ENCODE peak calls at places on chromosomes 1 and 21, in nine cellular contexts. Q is IMR-90, D is heart right ventricle, R is lower lobe of right lung, J is upper lobe of right lung, I is endodermal cell, O is esophagus muscularis mucosa, N is tibial nerve, P is heart left ventricle. Y is an unnamed sample.

GRCh38 chr1:222919478-222919865 is 104.6 kb downstream of the DISP1 start:
- DNase-seq in O (no peak), Q (peak; percentile 83), J (no peak), N (no peak), P (no peak), R (no peak), D (no peak), I (no peak), Y (no peak)

GRCh38 chr21:44802396-44803153 is 955 bp upstream of the UBE2G2 start:
- DNase-seq in D (no peak), O (no peak), J (no peak), N (no peak), Q (no peak), P (no peak), I (peak; percentile 72), R (no peak), Y (no peak)

GRCh38 chr21:42991992-42992740 is 17.8 kb downstream of the PKNOX1 start:
- DNase-seq in Q (peak; percentile 97), J (peak; percentile 67), I (peak; percentile 64), D (peak; percentile 37), N (no peak), R (peak; percentile 56), P (no peak), O (peak; percentile 93), Y (no peak)

GRCh38 chr21:16534408-16535099 is 804.8 kb downstream of the USP25 start:
- DNase-seq in R (no peak), D (peak; percentile 63), Q (peak; percentile 32), J (no peak), P (peak; percentile 70), N (peak; percentile 67), I (no peak), O (peak; percentile 92), Y (no peak)

GRCh38 chr1:40372658-40373322 is 737 bp upstream of the SMAP2 start:
- DNase-seq in J (no peak), R (no peak), I (no peak), Q (no peak), N (no peak), D (no peak), O (no peak), P (no peak), Y (no peak)

GRCh38 chr1:151458936-151459330 is 361 bp downstream of the POGZ start:
- DNase-seq in R (peak; percentile 82), N (peak; percentile 29), J (peak; percentile 84), P (peak; percentile 78), O (no peak), Q (peak; percentile 63), D (peak; percentile 66), I (peak; percentile 90), Y (peak; percentile 38)

GRCh38 chr21:29626787-29627470 is 312.9 kb downstream of the GRIK1 start:
- DNase-seq in R (no peak), Q (no peak), I (no peak), P (no peak), O (no peak), N (no peak), J (no peak), D (no peak), Y (no peak)

GRCh38 chr1:209820986-209821385 is 6.8 kb upstream of the UTP25 start:
- DNase-seq in D (no peak), R (no peak), P (no peak), I (no peak), O (no peak), Q (no peak), J (no peak), N (no peak), Y (no peak)

GRCh38 chr1:162029205-162029604 is 5.5 kb upstream of the OLFML2B start:
- DNase-seq in I (no peak), N (no peak), J (no peak), O (no peak), Q (no peak), P (no peak), R (no peak), D (no peak), Y (no peak)

GRCh38 chr21:42580076-42580792 is 66.6 kb downstream of the SLC37A1 start:
- DNase-seq in O (no peak), I (no peak), D (no peak), Q (no peak), R (no peak), J (no peak), P (no peak), N (no peak), Y (no peak)

GRCh38 chr1:83805921-83806320 is 193.0 kb downstream of the TTLL7 start:
- DNase-seq in D (no peak), P (no peak), R (no peak), O (no peak), I (no peak), Q (no peak), N (no peak), J (no peak), Y (no peak)

GRCh38 chr1:95018602-95019369 is 54.0 kb downstream of the ALG14 start:
- DNase-seq in I (no peak), Q (peak; percentile 69), P (no peak), D (no peak), J (no peak), N (no peak), R (no peak), O (peak; percentile 14), Y (no peak)

GRCh38 chr1:230424440-230425251 is 1.5 kb downstream of the PGBD5 start:
- DNase-seq in N (no peak), D (no peak), J (no peak), Q (no peak), R (no peak), P (no peak), I (peak; percentile 84), O (peak; percentile 79), Y (no peak)
- H3K4me3 ChIP-seq in N (peak overlapping the region; percentile 16), D (peak overlapping the region; percentile 45), J (peak overlapping the region; percentile 34), Q (no peak overlapping the region), R (peak overlapping the region; percentile 41), P (peak overlapping the region; percentile 9), I (peak overlapping the region; percentile 72), O (peak overlapping the region; percentile 40), Y (no peak overlapping the region)

DNA sequence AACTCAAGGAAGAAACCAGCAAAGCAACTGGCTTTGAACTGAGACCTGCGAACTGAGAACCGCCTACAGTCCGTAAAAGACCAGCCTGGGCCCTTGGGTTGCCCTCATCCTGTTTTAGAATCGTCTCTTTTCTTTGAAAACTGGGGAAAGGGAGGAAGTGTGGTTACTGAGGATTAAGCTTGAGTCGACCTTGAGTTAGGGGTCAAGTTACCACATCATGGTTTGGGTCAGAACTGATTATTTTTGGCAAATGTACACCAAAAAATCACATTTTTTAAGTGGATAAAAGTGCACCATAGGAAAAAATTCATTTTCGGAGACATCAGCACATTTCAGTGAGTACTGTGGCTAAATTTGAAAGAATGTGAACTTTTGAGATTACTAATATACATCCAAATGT is 76.9 kb upstream of the KAZN start:
- DNase-seq in P (no peak), D (no peak), I (peak; percentile 10), R (no peak), J (no peak), O (no peak), N (no peak), Q (no peak), Y (no peak)
- H3K27ac ChIP-seq in P (no peak overlapping the region), D (no peak overlapping the region), I (no peak overlapping the region), R (peak overlapping the region; percentile 61), J (peak overlapping the region; percentile 42), O (peak overlapping the region; percentile 55), N (peak overlapping the region; percentile 69), Q (peak overlapping the region; percentile 68), Y (no peak overlapping the region)

GRCh38 chr1:29655145-29655544 is 418.8 kb downstream of the PTPRU start:
- DNase-seq in D (no peak), P (no peak), I (peak; percentile 17), R (no peak), J (no peak), N (no peak), O (peak; percentile 62), Q (no peak), Y (no peak)

GRCh38 chr1:29657816-29658215 is 421.5 kb downstream of the PTPRU start:
- DNase-seq in J (no peak), O (peak; percentile 34), N (no peak), R (no peak), D (no peak), Q (no peak), I (peak; percentile 5), P (no peak), Y (peak; percentile 42)

GRCh38 chr1:29653886-29654450 is 417.6 kb downstream of the PTPRU start:
- DNase-seq in N (no peak), P (peak; percentile 15), Q (no peak), R (no peak), J (no peak), I (peak; percentile 16), O (peak; percentile 75), D (no peak), Y (no peak)

GRCh38 chr1:29658688-29659087 is 422.4 kb downstream of the PTPRU start:
- DNase-seq in O (no peak), J (no peak), P (no peak), R (no peak), N (no peak), D (no peak), I (no peak), Q (no peak), Y (no peak)

DNA sequence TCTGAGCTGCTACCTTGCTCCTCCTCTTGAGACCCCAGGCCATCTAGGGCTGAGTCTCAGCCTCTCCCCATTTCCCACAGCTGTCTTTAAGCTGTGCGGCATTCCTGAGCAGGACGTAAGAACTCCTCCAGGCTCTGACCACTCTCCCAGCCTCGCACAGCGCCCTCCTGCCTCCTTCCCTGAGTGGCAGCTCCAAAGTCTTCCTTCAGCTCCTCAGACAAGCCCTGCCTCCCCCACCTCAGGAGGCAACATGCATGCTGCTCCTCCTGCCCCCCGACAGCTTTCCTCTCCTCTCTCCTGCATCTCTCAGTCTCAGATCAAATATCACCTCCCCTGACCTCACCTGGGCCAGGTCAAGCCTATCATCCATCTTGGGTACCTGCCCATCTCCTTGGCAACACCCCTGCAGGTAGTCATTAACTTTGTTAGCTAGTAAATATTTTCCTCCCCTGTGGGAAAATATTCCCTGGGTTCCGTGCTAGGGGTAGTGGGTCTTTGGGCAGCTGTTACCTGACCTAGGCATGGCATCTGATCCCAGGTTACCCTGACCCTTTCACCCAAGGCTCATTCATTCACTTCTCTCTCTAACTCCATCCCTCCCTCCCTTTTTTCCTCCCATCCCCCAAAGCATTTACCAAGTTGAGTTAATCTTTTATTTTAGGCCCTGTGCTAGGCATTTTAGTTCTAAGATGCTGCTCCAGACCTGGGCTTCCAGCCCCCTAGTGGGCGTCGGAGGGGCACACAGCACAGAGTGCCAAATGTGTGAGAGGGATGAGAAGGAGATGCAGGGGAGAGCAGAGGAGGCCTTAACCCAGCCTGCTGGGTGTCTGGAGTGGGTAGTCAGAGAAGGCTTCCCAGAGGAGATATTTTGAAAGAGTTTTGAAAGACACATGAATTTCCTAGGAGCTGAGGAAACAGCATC is 419.9 kb downstream of the PTPRU start:
- DNase-seq in D (no peak), I (peak; percentile 80), O (peak; percentile 83), P (no peak), N (no peak), J (peak; percentile 26), R (no peak), Q (peak; percentile 16), Y (no peak)
- TF ChIP-seq CTCF in D (no peak), I (peak; percentile 85), O (no peak), P (no peak), N (no peak), J (peak; percentile 15), R (peak; percentile 14), Q (peak; percentile 39), Y (no peak)

DNA sequence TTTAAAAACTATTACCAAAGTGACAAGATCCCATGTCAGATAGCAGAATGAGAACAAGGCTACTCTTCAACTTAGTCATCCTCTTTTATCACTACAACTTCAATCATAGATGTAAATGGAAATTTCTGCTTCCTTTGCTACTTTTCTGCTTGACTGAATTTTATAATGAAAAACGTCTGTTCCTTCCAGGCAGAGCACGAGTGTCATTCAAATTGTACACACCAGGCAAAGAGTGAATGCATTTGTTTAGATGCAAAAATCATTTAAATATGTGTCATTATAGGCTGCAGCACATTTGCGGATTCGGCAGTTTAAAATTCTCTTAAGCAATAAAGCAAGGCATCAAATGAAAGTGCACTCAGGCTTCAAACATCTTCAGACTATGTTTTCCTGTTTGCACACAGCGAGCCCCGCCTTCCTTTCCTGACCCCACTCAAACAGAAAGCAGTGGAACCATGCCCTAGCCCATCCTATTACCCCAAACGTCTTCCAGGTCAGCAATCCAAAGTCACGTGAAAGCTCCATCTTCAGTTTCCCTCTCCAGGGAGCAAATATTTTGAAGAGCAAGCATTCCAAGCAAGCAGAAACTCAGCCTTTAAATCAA is 99.6 kb downstream of the APP start:
- DNase-seq in P (no peak), J (no peak), I (no peak), O (no peak), N (no peak), Q (peak; percentile 45), D (no peak), R (peak; percentile 64), Y (peak; percentile 62)
- H3K4me3 ChIP-seq in P (no peak overlapping the region), J (peak overlapping the region; percentile 17), I (no peak overlapping the region), O (no peak overlapping the region), N (no peak overlapping the region), Q (peak overlapping the region; percentile 8), D (peak overlapping the region; percentile 16), R (peak overlapping the region; percentile 26), Y (peak overlapping the region; percentile 34)